ENCODE peak calls at places on chromosomes 2 and 18, in ten cellular contexts. G, K, M, O, N, C, F, Y, J and R are unnamed samples.

GRCh38 chr2:28321426-28321825 is 71.2 kb upstream of the FOSL2 start:
- DNase-seq in N (no peak), Y (peak), F (peak), C (no peak), K (no peak), O (no peak), J (no peak), M (peak), G (no peak), R (no peak)

GRCh38 chr2:102100371-102101096 is 42.0 kb upstream of the IL1R1 start:
- DNase-seq in C (no peak), G (no peak), O (peak), N (no peak), J (no peak), F (peak), Y (peak), M (peak), K (no peak), R (peak)

GRCh38 chr18:76435321-76435989 is 59.6 kb downstream of the ZNF516 start:
- DNase-seq in C (no peak), O (no peak), J (no peak), N (no peak), K (no peak), F (no peak), Y (no peak), M (no peak), G (no peak), R (no peak)

GRCh38 chr2:28009732-28010131 is 119.2 kb downstream of the BABAM2 start:
- DNase-seq in K (no peak), O (no peak), G (no peak), F (peak), J (no peak), N (no peak), M (no peak), Y (peak), C (no peak), R (no peak)

GRCh38 chr2:105308785-105309540 is 20.6 kb downstream of the TGFBRAP1 start:
- DNase-seq in F (no peak), O (no peak), M (no peak), Y (no peak), G (no peak), N (no peak), K (peak), C (no peak), J (no peak), R (no peak)

GRCh38 chr2:9708683-9709538 is 78.1 kb upstream of the YWHAQ start:
- DNase-seq in O (no peak), Y (no peak), C (no peak), N (peak), M (no peak), F (no peak), K (no peak), G (no peak), J (no peak), R (no peak)

GRCh38 chr2:65292461-65293127 is 65.0 kb downstream of the ACTR2 start:
- DNase-seq in N (no peak), Y (peak), K (no peak), O (peak), F (no peak), M (peak), G (no peak), J (no peak), C (no peak), R (no peak)

GRCh38 chr2:234293973-234294372 is 202.9 kb downstream of the ARL4C start:
- DNase-seq in G (no peak), K (no peak), Y (no peak), M (no peak), C (no peak), J (no peak), N (no peak), F (no peak), O (no peak), R (no peak)

GRCh38 chr2:218980800-218981389 is 4.1 kb downstream of the FEV start:
- DNase-seq in K (no peak), Y (no peak), O (no peak), M (no peak), C (no peak), N (no peak), G (no peak), J (no peak), F (no peak), R (no peak)

GRCh38 chr2:166803314-166803986 is 84.8 kb upstream of the XIRP2 start:
- DNase-seq in N (no peak), M (no peak), O (no peak), C (peak), G (no peak), F (no peak), K (no peak), Y (no peak), J (no peak), R (no peak)

GRCh38 chr18:43396266-43396665 is 119.0 kb upstream of the SYT4 start:
- DNase-seq in J (peak), F (no peak), O (no peak), G (no peak), C (no peak), Y (peak), M (no peak), K (no peak), N (no peak), R (peak)

GRCh38 chr18:5104246-5104645 is 92.8 kb downstream of the AKAIN1 start:
- DNase-seq in Y (no peak), G (no peak), F (no peak), N (no peak), C (no peak), O (no peak), K (no peak), J (no peak), M (no peak), R (no peak)

GRCh38 chr18:9631814-9632496 is 17.6 kb upstream of the PPP4R1 start:
- DNase-seq in N (no peak), M (peak), K (no peak), F (peak), J (peak), G (no peak), O (peak), Y (peak), C (no peak), R (peak)

GRCh38 chr18:65235966-65236634 is 514.7 kb upstream of the CDH7 start:
- DNase-seq in M (no peak), F (no peak), N (no peak), G (no peak), O (no peak), J (peak), C (no peak), Y (no peak), K (no peak), R (peak)

GRCh38 chr2:144445196-144445595 is 74.7 kb downstream of the ZEB2 start:
- DNase-seq in J (no peak), Y (no peak), F (no peak), M (no peak), N (no peak), C (no peak), K (no peak), G (no peak), O (no peak), R (no peak)

GRCh38 chr18:38243291-38243690 is 677.7 kb upstream of the CELF4 start:
- DNase-seq in M (no peak), K (no peak), C (no peak), J (no peak), N (no peak), O (no peak), G (no peak), Y (no peak), F (no peak), R (peak)

GRCh38 chr18:76281565-76281964 is 213.5 kb downstream of the ZNF516 start:
- DNase-seq in J (no peak), M (no peak), N (no peak), Y (no peak), O (no peak), C (no peak), G (no peak), K (no peak), F (no peak), R (no peak)

GRCh38 chr2:132479140-132479539 is 62.5 kb downstream of the GPR39 start:
- DNase-seq in M (no peak), K (no peak), Y (no peak), O (no peak), G (no peak), C (no peak), J (no peak), F (no peak), N (no peak), R (no peak)

GRCh38 chr2:190355968-190356657 is 12.7 kb downstream of the INPP1 start:
- DNase-seq in O (no peak), F (no peak), C (no peak), N (no peak), Y (no peak), G (no peak), M (peak), K (no peak), J (no peak), R (peak)

GRCh38 chr2:121038831-121039230 is 246.2 kb downstream of the TFCP2L1 start:
- DNase-seq in K (peak), O (no peak), N (no peak), G (no peak), J (no peak), Y (no peak), F (no peak), M (no peak), C (no peak), R (peak)

GRCh38 chr18:78935406-78935805 is 44.2 kb upstream of the SALL3 start:
- DNase-seq in G (no peak), K (no peak), J (no peak), M (no peak), C (no peak), O (no peak), N (no peak), F (no peak), Y (no peak), R (no peak)

GRCh38 chr2:82198809-82199492 is 1894.4 kb upstream of the LRRTM1 start:
- DNase-seq in K (no peak), M (no peak), F (no peak), Y (no peak), O (no peak), J (no peak), C (no peak), G (no peak), N (no peak), R (no peak)

GRCh38 chr2:138718405-138718804 is 61.8 kb downstream of the NXPH2 start:
- DNase-seq in M (no peak), G (no peak), C (no peak), Y (no peak), K (no peak), O (no peak), J (no peak), F (no peak), N (no peak), R (peak)

GRCh38 chr2:120542911-120543527 is 192.6 kb upstream of the GLI2 start:
- DNase-seq in M (no peak), F (no peak), K (no peak), N (no peak), J (no peak), O (no peak), Y (no peak), G (no peak), C (no peak), R (no peak)

GRCh38 chr2:105751272-105751671 is 6.6 kb downstream of the NCK2 start:
- DNase-seq in Y (no peak), C (no peak), O (no peak), M (no peak), F (no peak), J (no peak), G (no peak), N (no peak), K (no peak), R (no peak)

GRCh38 chr18:8073167-8073566 is 506.1 kb downstream of the PTPRM start:
- DNase-seq in F (peak), K (no peak), N (no peak), J (no peak), M (no peak), G (no peak), Y (no peak), C (no peak), O (no peak), R (no peak)

GRCh38 chr2:160666019-160666676 is 172.5 kb upstream of the RBMS1 start:
- DNase-seq in J (peak), F (peak), O (peak), K (no peak), N (no peak), M (peak), C (peak), Y (peak), G (no peak), R (peak)

GRCh38 chr18:9726175-9726574 is 18.1 kb downstream of the RAB31 start:
- DNase-seq in C (no peak), Y (no peak), M (no peak), K (no peak), J (no peak), G (no peak), F (no peak), O (no peak), N (no peak), R (no peak)

GRCh38 chr2:238162516-238163441 is 4.0 kb downstream of the ERFE start:
- DNase-seq in Y (no peak), O (no peak), C (no peak), F (peak), N (no peak), J (no peak), K (no peak), G (no peak), M (no peak), R (no peak)

GRCh38 chr2:174931724-174932123 is 73.5 kb downstream of the CHN1 start:
- DNase-seq in K (no peak), Y (peak), G (no peak), J (peak), N (no peak), O (no peak), M (peak), F (peak), C (no peak), R (peak)

GRCh38 chr2:133477614-133477990 is 90.7 kb downstream of the NCKAP5 start:
- DNase-seq in O (no peak), K (no peak), N (no peak), G (no peak), M (no peak), Y (peak), F (peak), C (no peak), J (no peak), R (peak)